ENCODE peak calls at places on chromosomes 3 and 15, in nine cellular contexts. A, T, F, Z, R, U, D, S and W are unnamed samples.

GRCh38 chr3:136336329-136337100 is 86.4 kb downstream of the PCCB start:
- DNase-seq in A (no peak), T (no peak), F (no peak), Z (no peak), R (no peak), U (no peak), D (no peak), S (peak), W (no peak)

GRCh38 chr15:68315495-68316007 is 38.0 kb downstream of the FEM1B start:
- DNase-seq in A (no peak), T (no peak), F (no peak), Z (peak), R (no peak), U (no peak), D (no peak), S (no peak), W (no peak)

GRCh38 chr15:56042031-56042430 is 48.6 kb upstream of the NEDD4 start:
- DNase-seq in A (no peak), T (no peak), F (no peak), Z (no peak), R (no peak), U (no peak), D (no peak), S (no peak), W (no peak)

GRCh38 chr3:193335031-193335430 is 43.5 kb downstream of the ATP13A5 start:
- DNase-seq in A (no peak), T (no peak), F (no peak), Z (no peak), R (no peak), U (no peak), D (no peak), S (no peak), W (no peak)

GRCh38 chr15:98785796-98786581 is 137.7 kb downstream of the IGF1R start:
- DNase-seq in A (no peak), T (no peak), F (no peak), Z (no peak), R (no peak), U (no peak), D (peak), S (no peak), W (no peak)

GRCh38 chr15:91223902-91224301 is 123.8 kb downstream of the SV2B start:
- DNase-seq in A (no peak), T (no peak), F (no peak), Z (no peak), R (no peak), U (no peak), D (no peak), S (no peak), W (no peak)

GRCh38 chr3:128113817-128114794 is 9.5 kb downstream of the RUVBL1 start:
- DNase-seq in A (no peak), T (no peak), F (no peak), Z (no peak), R (no peak), U (no peak), D (peak), S (no peak), W (no peak)

GRCh38 chr3:172568713-172569112 is 45.5 kb upstream of the TNFSF10 start:
- DNase-seq in A (no peak), T (no peak), F (no peak), Z (no peak), R (no peak), U (no peak), D (no peak), S (no peak), W (no peak)

GRCh38 chr3:55756976-55757375 is 269.9 kb upstream of the WNT5A start:
- DNase-seq in A (no peak), T (no peak), F (no peak), Z (no peak), R (no peak), U (no peak), D (no peak), S (no peak), W (no peak)

GRCh38 chr3:127637546-127637945 is 8.6 kb downstream of the PODXL2 start:
- DNase-seq in A (no peak), T (no peak), F (no peak), Z (no peak), R (no peak), U (no peak), D (no peak), S (peak), W (peak)

GRCh38 chr3:139302084-139302800 is 41.6 kb upstream of the MRPS22 start:
- DNase-seq in A (no peak), T (peak), F (no peak), Z (no peak), R (no peak), U (no peak), D (no peak), S (peak), W (peak)

GRCh38 chr15:73991260-73991659 is 835 bp downstream of the STOML1 start:
- DNase-seq in A (peak), T (no peak), F (no peak), Z (no peak), R (peak), U (no peak), D (no peak), S (peak), W (no peak)

GRCh38 chr3:143263844-143264243 is 144.3 kb downstream of the CHST2 start:
- DNase-seq in A (no peak), T (no peak), F (no peak), Z (no peak), R (no peak), U (no peak), D (no peak), S (no peak), W (no peak)

GRCh38 chr15:64717735-64718495 is 57.5 kb downstream of the RBPMS2 start:
- DNase-seq in A (no peak), T (no peak), F (no peak), Z (no peak), R (no peak), U (no peak), D (no peak), S (no peak), W (no peak)

GRCh38 chr15:76197703-76198455 is 113.4 kb downstream of the ETFA start:
- DNase-seq in A (no peak), T (no peak), F (no peak), Z (no peak), R (no peak), U (no peak), D (no peak), S (no peak), W (no peak)

GRCh38 chr15:96042734-96043224 is 287.7 kb upstream of the NR2F2 start:
- DNase-seq in A (no peak), T (no peak), F (no peak), Z (no peak), R (no peak), U (no peak), D (no peak), S (no peak), W (no peak)

GRCh38 chr15:70376929-70377691 is 279.4 kb upstream of the TLE3 start:
- DNase-seq in A (no peak), T (peak), F (no peak), Z (no peak), R (no peak), U (no peak), D (peak), S (peak), W (no peak)

GRCh38 chr15:57251941-57252340 is 124.4 kb upstream of the CGNL1 start:
- DNase-seq in A (no peak), T (peak), F (no peak), Z (no peak), R (no peak), U (no peak), D (no peak), S (peak), W (no peak)

GRCh38 chr3:160564205-160564922 is 1.0 kb downstream of the KPNA4 start:
- DNase-seq in A (peak), T (no peak), F (peak), Z (no peak), R (peak), U (no peak), D (peak), S (no peak), W (peak)

GRCh38 chr3:167876603-167877325 is 141.2 kb downstream of the SERPINI1 start:
- DNase-seq in A (no peak), T (peak), F (no peak), Z (no peak), R (no peak), U (no peak), D (no peak), S (peak), W (no peak)

GRCh38 chr15:35182841-35183479 is 97.9 kb upstream of the NANOGP8 start:
- DNase-seq in A (no peak), T (no peak), F (no peak), Z (no peak), R (no peak), U (no peak), D (no peak), S (no peak), W (no peak)

GRCh38 chr15:64854526-64854925 is 12.8 kb downstream of the PLEKHO2 start:
- DNase-seq in A (no peak), T (no peak), F (no peak), Z (no peak), R (no peak), U (no peak), D (no peak), S (no peak), W (no peak)

GRCh38 chr15:39499701-39500100 is 81.2 kb upstream of the THBS1 start:
- DNase-seq in A (no peak), T (peak), F (no peak), Z (no peak), R (no peak), U (no peak), D (no peak), S (peak), W (no peak)

GRCh38 chr3:82222401-82222800 is 461.0 kb upstream of the GBE1 start:
- DNase-seq in A (no peak), T (no peak), F (no peak), Z (no peak), R (no peak), U (no peak), D (no peak), S (no peak), W (no peak)

GRCh38 chr3:194300392-194300758 is 50.8 kb downstream of the CPN2 start:
- DNase-seq in A (peak), T (peak), F (peak), Z (no peak), R (no peak), U (no peak), D (peak), S (peak), W (no peak)

GRCh38 chr15:49370782-49371181 is 52.3 kb upstream of the FGF7 start:
- DNase-seq in A (no peak), T (peak), F (no peak), Z (no peak), R (no peak), U (no peak), D (no peak), S (no peak), W (no peak)

GRCh38 chr3:162367443-162368132 is 871.0 kb downstream of the OTOL1 start:
- DNase-seq in A (no peak), T (peak), F (no peak), Z (no peak), R (no peak), U (no peak), D (no peak), S (no peak), W (no peak)

GRCh38 chr3:51970606-51971300 is 3.1 kb downstream of the ABHD14B start:
- DNase-seq in A (no peak), T (no peak), F (no peak), Z (no peak), R (no peak), U (no peak), D (peak), S (no peak), W (no peak)

GRCh38 chr3:2495746-2496145 is 397.1 kb downstream of the CNTN4 start:
- DNase-seq in A (no peak), T (no peak), F (no peak), Z (no peak), R (no peak), U (no peak), D (no peak), S (no peak), W (no peak)

GRCh38 chr3:181017690-181018089 is 28.2 kb upstream of the DNAJC19 start:
- DNase-seq in A (no peak), T (peak), F (no peak), Z (no peak), R (no peak), U (no peak), D (no peak), S (no peak), W (no peak)

GRCh38 chr3:25603703-25604102 is 61.0 kb downstream of the TOP2B start:
- DNase-seq in A (no peak), T (peak), F (no peak), Z (no peak), R (no peak), U (no peak), D (no peak), S (no peak), W (no peak)

GRCh38 chr15:92277776-92278175 is 115.9 kb upstream of the ST8SIA2 start:
- DNase-seq in A (peak), T (no peak), F (no peak), Z (no peak), R (peak), U (no peak), D (no peak), S (peak), W (no peak)